ENCODE peak calls at places on chromosomes 6 and 20, in seven cellular contexts. U is colonic mucosa; K is fibroblast of lung; E is foreskin fibroblast; Q is GM13977; V is activated CD8-positive, alpha-beta T cell treated with anti-CD3 and anti-CD28 coated beads for 36 hours; R is astrocyte of the cerebellum. Y is an unnamed sample.

GRCh38 chr6:85867595-85867994 is 224.9 kb upstream of the SYNCRIP start:
- DNase-seq in U (no peak), Q (no peak), K (no peak), E (no peak), V (no peak), R (no peak), Y (no peak)

GRCh38 chr6:108115598-108116058 is 41.1 kb upstream of the OSTM1 start:
- DNase-seq in R (no peak), U (peak), K (peak), E (peak), Q (peak), V (peak), Y (peak)

GRCh38 chr6:32069460-32069859 is 31.2 kb downstream of the CYP21A2 start:
- DNase-seq in K (no peak), U (no peak), E (no peak), V (no peak), R (no peak), Q (no peak), Y (no peak)

GRCh38 chr6:163416640-163417253 is 2.2 kb downstream of the QKI start:
- DNase-seq in Q (no peak), V (peak), U (peak), E (peak), K (peak), R (peak), Y (peak)

GRCh38 chr20:45909336-45909808 is 2.6 kb downstream of the PLTP start:
- DNase-seq in U (no peak), E (no peak), Q (no peak), K (no peak), R (no peak), V (no peak), Y (no peak)

GRCh38 chr6:15431762-15432495 is 186.1 kb downstream of the JARID2 start:
- DNase-seq in R (no peak), U (no peak), Q (no peak), K (peak), E (no peak), V (no peak), Y (peak)

GRCh38 chr6:47092249-47092648 is 50.1 kb upstream of the ADGRF1 start:
- DNase-seq in U (no peak), K (no peak), E (peak), R (no peak), V (no peak), Q (no peak), Y (peak)

GRCh38 chr6:13559251-13559650 is 15.2 kb upstream of the SIRT5 start:
- DNase-seq in E (no peak), K (no peak), U (no peak), R (no peak), Q (no peak), V (no peak), Y (no peak)

GRCh38 chr20:53321596-53321995 is 272.0 kb downstream of the ZNF217 start:
- DNase-seq in K (no peak), Q (no peak), U (no peak), V (no peak), R (no peak), E (no peak), Y (no peak)
- TF ChIP-seq CTCF in K (no peak), Q (no peak), U (no peak), V (no peak), R (no peak), E (no peak), Y (no peak)

DNA sequence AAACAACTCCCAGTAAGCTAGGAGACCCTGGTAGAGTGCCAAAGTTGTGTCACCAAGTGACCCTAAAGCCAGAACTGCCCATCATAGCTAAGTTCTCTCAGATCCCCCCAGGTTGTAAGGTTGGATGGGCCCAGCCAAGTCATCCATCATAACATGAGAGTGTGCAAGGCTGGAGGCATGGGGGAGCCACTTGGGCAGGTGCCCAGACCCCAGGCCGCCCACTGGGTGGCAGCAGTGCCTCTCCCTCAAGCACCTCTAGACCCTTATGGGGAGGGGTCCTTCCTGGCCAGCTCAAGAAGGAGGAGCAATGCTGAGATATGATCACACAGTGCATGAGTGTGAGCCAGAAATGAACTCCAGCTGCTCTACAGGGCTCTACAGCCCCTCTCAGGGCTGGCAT is 154.5 kb downstream of the MYLK4 start:
- DNase-seq in K (no peak), V (peak), Q (no peak), E (no peak), R (no peak), U (no peak), Y (no peak)
- TF ChIP-seq CTCF in K (no peak), V (no peak), Q (peak), E (no peak), R (no peak), U (no peak), Y (no peak)

DNA sequence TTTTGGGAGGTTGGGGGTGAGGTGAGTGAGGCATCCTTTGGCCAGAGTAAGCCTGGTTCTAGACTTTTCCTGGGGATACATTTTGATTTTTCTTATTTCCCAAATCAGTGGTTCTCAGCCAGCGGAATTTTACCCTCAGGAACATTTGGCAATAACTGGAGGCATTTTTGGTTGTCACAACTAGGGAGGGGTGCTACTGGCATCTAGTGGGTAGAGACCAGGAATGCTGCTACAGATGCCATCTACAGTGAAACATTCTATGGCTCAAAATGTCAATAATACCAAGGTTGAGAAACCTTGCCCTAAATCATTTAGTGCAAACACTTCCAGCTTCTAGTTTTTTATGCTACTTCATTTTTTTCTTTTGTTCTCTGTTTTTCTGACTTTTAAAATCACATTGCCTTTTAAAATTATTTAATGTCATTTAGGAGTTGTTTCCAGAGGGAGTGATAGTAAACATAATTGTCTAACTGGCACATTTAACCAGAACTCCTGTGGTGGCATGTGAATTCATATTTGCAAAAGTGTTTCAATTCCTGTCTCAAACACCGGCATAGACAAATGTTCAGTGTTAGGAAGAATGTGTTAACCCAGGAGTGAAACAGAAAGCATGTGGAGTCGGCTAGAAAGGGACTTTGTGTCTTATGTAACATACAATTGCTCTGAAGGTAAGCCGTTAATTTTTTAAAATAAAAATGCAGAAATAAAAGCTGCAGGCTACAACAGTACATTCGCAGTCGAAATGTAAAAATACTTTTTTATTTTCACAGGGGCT is 59.0 kb downstream of the QRSL1 start:
- DNase-seq in V (no peak), U (no peak), E (no peak), R (no peak), Q (no peak), K (no peak), Y (no peak)
- TF ChIP-seq CTCF in V (no peak), U (no peak), E (no peak), R (no peak), Q (no peak), K (no peak), Y (no peak)

GRCh38 chr20:34558320-34559202 is at the start of gene MAP1LC3A:
- DNase-seq in Q (peak), R (peak), E (peak), U (peak), V (peak), K (peak), Y (peak)
- TF ChIP-seq CTCF in Q (no peak), R (no peak), E (no peak), U (no peak), V (no peak), K (no peak), Y (no peak)

GRCh38 chr6:149252626-149253025 is 64.9 kb upstream of the TAB2 start:
- DNase-seq in V (no peak), K (no peak), E (no peak), Q (no peak), U (no peak), R (no peak), Y (no peak)
- TF ChIP-seq CTCF in V (no peak), K (no peak), E (no peak), Q (no peak), U (no peak), R (no peak), Y (no peak)

GRCh38 chr6:1498491-1499113 is 109.2 kb downstream of the FOXF2 start:
- DNase-seq in U (no peak), E (peak), K (no peak), R (no peak), Q (no peak), V (no peak), Y (no peak)
- TF ChIP-seq CTCF in U (no peak), E (no peak), K (no peak), R (peak), Q (peak), V (no peak), Y (peak)

DNA sequence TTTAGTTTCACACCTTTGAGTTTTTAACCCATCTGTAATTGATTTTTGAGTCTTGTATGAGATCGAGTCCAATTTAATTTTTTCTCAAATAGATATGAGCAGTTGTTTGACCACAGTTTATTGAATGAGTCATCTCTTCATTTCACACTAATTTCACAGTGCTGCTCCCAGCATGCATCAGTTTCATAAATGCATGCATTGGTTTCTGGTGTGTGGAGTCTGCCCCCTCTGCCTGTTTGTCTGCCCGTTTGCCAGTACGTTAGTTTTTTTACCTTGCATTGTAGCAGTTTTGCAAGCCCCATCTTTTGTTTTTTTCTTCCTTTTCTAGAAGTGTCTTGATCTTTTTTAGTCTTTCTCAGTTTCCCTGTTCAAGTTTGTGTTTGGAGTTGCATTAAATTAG is 11.9 kb downstream of the SLX4IP start:
- DNase-seq in Q (peak), V (peak), U (peak), K (peak), E (peak), R (peak), Y (peak)
- TF ChIP-seq CTCF in Q (peak), V (no peak), U (no peak), K (no peak), E (no peak), R (peak), Y (no peak)

GRCh38 chr6:157246771-157247484 is 76.4 kb downstream of the TMEM242 start:
- DNase-seq in U (no peak), K (no peak), R (no peak), E (no peak), Q (no peak), V (no peak), Y (no peak)
- TF ChIP-seq CTCF in U (no peak), K (no peak), R (no peak), E (no peak), Q (no peak), V (no peak), Y (no peak)

GRCh38 chr6:6788394-6789020 is 200.0 kb downstream of the LY86 start:
- DNase-seq in V (peak), R (no peak), E (no peak), Q (peak), U (peak), K (no peak), Y (peak)
- TF ChIP-seq CTCF in V (peak), R (peak), E (peak), Q (peak), U (peak), K (peak), Y (peak)